ENCODE peak calls at places on chromosomes 1 and 21, in eight cellular contexts. V is ELR; I is activated T-helper 9 cell treated with anti-CD3 and anti-CD28 coated beads, Interleukin-2, amount 50 U/mL, for 16 hours; U is amniotic stem cell; Y is CD4-positive, CD25-positive, alpha-beta regulatory T cell; J is T1000; Q is activated CD4-positive, alpha-beta memory T cell treated with anti-CD3 and anti-CD28 coated beads, Interleukin-2, amount 10 ng/mL, durations not matched to agents 7 days and 5 days; K is effector CD4-positive, alpha-beta T cell. G is an unnamed sample.

GRCh38 chr21:35838350-35838749 is 222.0 kb downstream of the SETD4 start:
- DNase-seq in V (no peak), I (no peak), U (no peak), Y (peak), J (no peak), Q (no peak), K (no peak), G (no peak)

GRCh38 chr1:112110031-112110430 is 120.6 kb upstream of the KCND3 start:
- DNase-seq in V (no peak), I (no peak), U (no peak), Y (no peak), J (no peak), Q (no peak), K (no peak), G (no peak)

GRCh38 chr1:102970496-102971078 is 137.7 kb downstream of the COL11A1 start:
- DNase-seq in V (peak), I (no peak), U (peak), Y (no peak), J (no peak), Q (no peak), K (no peak), G (no peak)

GRCh38 chr1:68317543-68317942 is 85.2 kb upstream of the WLS start:
- DNase-seq in V (no peak), I (no peak), U (no peak), Y (no peak), J (no peak), Q (no peak), K (no peak), G (no peak)

GRCh38 chr1:21779613-21780521 is 3.1 kb downstream of the USP48 start:
- DNase-seq in V (no peak), I (peak), U (no peak), Y (peak), J (no peak), Q (peak), K (peak), G (no peak)

GRCh38 chr1:169103443-169103842 is 3.0 kb upstream of the ATP1B1 start:
- DNase-seq in V (no peak), I (no peak), U (no peak), Y (no peak), J (no peak), Q (no peak), K (no peak), G (no peak)

GRCh38 chr21:44931137-44931500 is 8.7 kb upstream of the SLX9 start:
- DNase-seq in V (peak), I (no peak), U (no peak), Y (no peak), J (no peak), Q (peak), K (no peak), G (no peak)

GRCh38 chr1:171081220-171081993 is 9.3 kb upstream of the FMO3 start:
- DNase-seq in V (peak), I (no peak), U (peak), Y (no peak), J (no peak), Q (no peak), K (no peak), G (no peak)

GRCh38 chr1:116323419-116323987 is 49.5 kb upstream of the ATP1A1 start:
- DNase-seq in V (no peak), I (no peak), U (no peak), Y (no peak), J (no peak), Q (no peak), K (no peak), G (no peak)

GRCh38 chr1:67367370-67368345 is 60.0 kb downstream of the IL12RB2 start:
- DNase-seq in V (peak), I (no peak), U (no peak), Y (no peak), J (no peak), Q (no peak), K (no peak), G (no peak)

GRCh38 chr1:238660849-238661248 is 725.5 kb upstream of the CHRM3 start:
- DNase-seq in V (no peak), I (no peak), U (no peak), Y (no peak), J (no peak), Q (no peak), K (no peak), G (no peak)

GRCh38 chr1:10057744-10058294 is 25.1 kb downstream of the UBE4B start:
- DNase-seq in V (no peak), I (no peak), U (no peak), Y (no peak), J (no peak), Q (no peak), K (no peak), G (no peak)

GRCh38 chr1:93746009-93746408 is 64.4 kb upstream of the BCAR3 start:
- DNase-seq in V (no peak), I (no peak), U (no peak), Y (no peak), J (no peak), Q (no peak), K (no peak), G (no peak)

GRCh38 chr1:168089979-168090337 is 46.8 kb downstream of the GPR161 start:
- DNase-seq in V (no peak), I (no peak), U (no peak), Y (no peak), J (no peak), Q (no peak), K (no peak), G (no peak)

GRCh38 chr1:48560114-48560513 is 88.1 kb upstream of the SPATA6 start:
- DNase-seq in V (no peak), I (no peak), U (no peak), Y (no peak), J (no peak), Q (no peak), K (no peak), G (no peak)

GRCh38 chr1:46549697-46550681 is 1.5 kb downstream of the KNCN start:
- DNase-seq in V (peak), I (peak), U (no peak), Y (peak), J (no peak), Q (peak), K (peak), G (no peak)

GRCh38 chr1:65233757-65234156 is 75.6 kb upstream of the DNAJC6 start:
- DNase-seq in V (no peak), I (no peak), U (no peak), Y (no peak), J (no peak), Q (no peak), K (no peak), G (no peak)

GRCh38 chr1:168079761-168080160 is 57.0 kb downstream of the GPR161 start:
- DNase-seq in V (peak), I (no peak), U (no peak), Y (no peak), J (no peak), Q (no peak), K (no peak), G (no peak)

GRCh38 chr1:224884428-224884827 is 45.0 kb upstream of the DNAH14 start:
- DNase-seq in V (no peak), I (no peak), U (no peak), Y (no peak), J (peak), Q (no peak), K (no peak), G (no peak)

GRCh38 chr1:182962554-182963115 is 9.7 kb upstream of the SHCBP1L start:
- DNase-seq in V (peak), I (no peak), U (peak), Y (no peak), J (peak), Q (peak), K (no peak), G (peak)

GRCh38 chr21:26655466-26655865 is 82.4 kb upstream of the CYYR1 start:
- DNase-seq in V (no peak), I (no peak), U (no peak), Y (no peak), J (no peak), Q (no peak), K (no peak), G (no peak)

GRCh38 chr1:12196641-12197482 is 30.1 kb downstream of the TNFRSF1B start:
- DNase-seq in V (no peak), I (no peak), U (no peak), Y (no peak), J (no peak), Q (no peak), K (no peak), G (no peak)

GRCh38 chr1:42922687-42923366 is 35.8 kb downstream of the SLC2A1 start:
- DNase-seq in V (peak), I (no peak), U (no peak), Y (peak), J (peak), Q (peak), K (peak), G (no peak)

GRCh38 chr1:117902944-117903343 is 26.5 kb downstream of the GDAP2 start:
- DNase-seq in V (no peak), I (no peak), U (no peak), Y (no peak), J (no peak), Q (no peak), K (no peak), G (no peak)

GRCh38 chr1:218339267-218339831 is 5.8 kb upstream of the TGFB2 start:
- DNase-seq in V (peak), I (no peak), U (no peak), Y (no peak), J (no peak), Q (no peak), K (no peak), G (no peak)

GRCh38 chr1:193625255-193625654 is 438.8 kb upstream of the B3GALT2 start:
- DNase-seq in V (peak), I (no peak), U (no peak), Y (no peak), J (no peak), Q (no peak), K (no peak), G (no peak)

GRCh38 chr1:7046891-7047290 is 261.6 kb downstream of the CAMTA1 start:
- DNase-seq in V (peak), I (no peak), U (no peak), Y (no peak), J (no peak), Q (no peak), K (no peak), G (no peak)